ENCODE peak calls at places on chromosomes 4 and X, in five cellular contexts. One of them, this sample, is unnamed.

GRCh38 chr4:28558871-28559270 is 1698.2 kb downstream of the STIM2 start:
- DNase-seq in cardiac muscle cell: no peak
- DNase-seq in A673: no peak
- DNase-seq in psoas muscle: no peak
- DNase-seq in AG09309: no peak
- DNase-seq in this sample: peak; percentile 51

GRCh38 chrX:131617182-131617581 is 73.3 kb downstream of the OR13H1 start:
- DNase-seq in cardiac muscle cell: peak; percentile 34
- DNase-seq in A673: peak; percentile 57
- DNase-seq in psoas muscle: no peak
- DNase-seq in AG09309: peak; percentile 38
- DNase-seq in this sample: no peak

GRCh38 chrX:149950681-149951080 is 12.4 kb upstream of the EOLA2 start:
- DNase-seq in cardiac muscle cell: peak; percentile 69
- DNase-seq in AG09309: peak; percentile 10
- DNase-seq in A673: peak; percentile 60
- DNase-seq in psoas muscle: no peak
- DNase-seq in this sample: no peak

GRCh38 chr4:124152130-124152529 is 560.4 kb downstream of the ANKRD50 start:
- DNase-seq in AG09309: no peak
- DNase-seq in A673: no peak
- DNase-seq in psoas muscle: no peak
- DNase-seq in cardiac muscle cell: no peak
- DNase-seq in this sample: no peak

GRCh38 chrX:153633048-153633447 is 14.0 kb upstream of the DUSP9 start:
- DNase-seq in AG09309: no peak
- DNase-seq in psoas muscle: peak; percentile 40
- DNase-seq in A673: no peak
- DNase-seq in cardiac muscle cell: no peak
- DNase-seq in this sample: no peak

GRCh38 chrX:43813898-43814297 is 68.4 kb downstream of the MAOB start:
- DNase-seq in AG09309: no peak
- DNase-seq in A673: peak; percentile 52
- DNase-seq in psoas muscle: peak; percentile 47
- DNase-seq in cardiac muscle cell: peak; percentile 9
- DNase-seq in this sample: no peak

GRCh38 chr4:147901388-147901787 is 169.5 kb downstream of the ARHGAP10 start:
- DNase-seq in cardiac muscle cell: no peak
- DNase-seq in A673: no peak
- DNase-seq in AG09309: no peak
- DNase-seq in psoas muscle: no peak
- DNase-seq in this sample: no peak

GRCh38 chr4:79250887-79251286 is 75.0 kb downstream of the NAA11 start:
- DNase-seq in AG09309: no peak
- DNase-seq in A673: no peak
- DNase-seq in psoas muscle: no peak
- DNase-seq in cardiac muscle cell: no peak
- DNase-seq in this sample: no peak

GRCh38 chr4:181566490-181566889 is 676.7 kb upstream of the TENM3 start:
- DNase-seq in A673: no peak
- DNase-seq in cardiac muscle cell: peak; percentile 34
- DNase-seq in psoas muscle: no peak
- DNase-seq in AG09309: peak; percentile 29
- DNase-seq in this sample: no peak

GRCh38 chr4:112288455-112288854 is 2.8 kb upstream of the TIFA start:
- DNase-seq in AG09309: no peak
- DNase-seq in A673: no peak
- DNase-seq in cardiac muscle cell: no peak
- DNase-seq in psoas muscle: no peak
- DNase-seq in this sample: no peak

GRCh38 chr4:1521821-1522361 is 115.6 kb upstream of the NKX1-1 start:
- DNase-seq in AG09309: no peak
- DNase-seq in psoas muscle: peak; percentile 32
- DNase-seq in A673: no peak
- DNase-seq in cardiac muscle cell: no peak
- DNase-seq in this sample: no peak

GRCh38 chrX:120485562-120486520 is 16.7 kb upstream of the LAMP2 start:
- DNase-seq in AG09309: peak; percentile 45
- DNase-seq in cardiac muscle cell: peak; percentile 89
- DNase-seq in psoas muscle: peak; percentile 88
- DNase-seq in A673: peak; percentile 86
- DNase-seq in this sample: peak; percentile 66

GRCh38 chr4:99816611-99817309 is at the start of gene DAPP1:
- DNase-seq in cardiac muscle cell: no peak
- DNase-seq in A673: no peak
- DNase-seq in AG09309: no peak
- DNase-seq in psoas muscle: no peak
- DNase-seq in this sample: no peak

GRCh38 chr4:168612435-168613139 is 115.7 kb downstream of the PALLD start:
- DNase-seq in cardiac muscle cell: peak; percentile 64
- DNase-seq in AG09309: no peak
- DNase-seq in psoas muscle: no peak
- DNase-seq in A673: peak; percentile 55
- DNase-seq in this sample: no peak

GRCh38 chr4:53587123-53587522 is 4.2 kb downstream of the LNX1 start:
- DNase-seq in A673: no peak
- DNase-seq in cardiac muscle cell: no peak
- DNase-seq in AG09309: no peak
- DNase-seq in psoas muscle: no peak
- DNase-seq in this sample: no peak

GRCh38 chr4:144572660-144573059 is 73.3 kb upstream of the HHIP start:
- DNase-seq in cardiac muscle cell: no peak
- DNase-seq in psoas muscle: no peak
- DNase-seq in A673: no peak
- DNase-seq in AG09309: no peak
- DNase-seq in this sample: no peak

GRCh38 chr4:163540977-163541376 is 46.5 kb downstream of the TMA16 start:
- DNase-seq in psoas muscle: no peak
- DNase-seq in cardiac muscle cell: peak; percentile 19
- DNase-seq in AG09309: peak; percentile 29
- DNase-seq in A673: no peak
- DNase-seq in this sample: no peak

GRCh38 chr4:15901996-15902395 is 36.5 kb downstream of the FGFBP1 start:
- DNase-seq in cardiac muscle cell: no peak
- DNase-seq in AG09309: no peak
- DNase-seq in A673: no peak
- DNase-seq in psoas muscle: no peak
- DNase-seq in this sample: no peak

GRCh38 chr4:184450045-184450444 is 24.3 kb downstream of the IRF2 start:
- DNase-seq in AG09309: peak; percentile 56
- DNase-seq in cardiac muscle cell: peak; percentile 65
- DNase-seq in A673: peak; percentile 40
- DNase-seq in psoas muscle: no peak
- DNase-seq in this sample: no peak

GRCh38 chr4:99634742-99635360 is 22.8 kb downstream of the C4orf54 start:
- DNase-seq in A673: no peak
- DNase-seq in psoas muscle: no peak
- DNase-seq in AG09309: no peak
- DNase-seq in cardiac muscle cell: no peak
- DNase-seq in this sample: no peak

GRCh38 chrX:123648028-123648810 is 84.6 kb downstream of the THOC2 start:
- DNase-seq in psoas muscle: no peak
- DNase-seq in A673: peak; percentile 44
- DNase-seq in AG09309: no peak
- DNase-seq in cardiac muscle cell: peak; percentile 69
- DNase-seq in this sample: peak; percentile 62

GRCh38 chrX:96979766-96980165 is 96.1 kb downstream of the RPA4 start:
- DNase-seq in A673: no peak
- DNase-seq in AG09309: no peak
- DNase-seq in cardiac muscle cell: no peak
- DNase-seq in psoas muscle: no peak
- DNase-seq in this sample: no peak

GRCh38 chrX:46376246-46376885 is 168.9 kb downstream of the ZNF674 start:
- DNase-seq in AG09309: peak; percentile 25
- DNase-seq in psoas muscle: no peak
- DNase-seq in cardiac muscle cell: peak; percentile 72
- DNase-seq in A673: peak; percentile 88
- DNase-seq in this sample: peak; percentile 6

This sample was measured in retinal pigment epithelial cell.